ENCODE peak calls at places on chromosome 13, in four cellular contexts. One of them, this sample, is unnamed.

GRCh38 chr13:94481966-94482365 is 2.5 kb upstream of the DCT start:
- DNase-seq in brain microvascular endothelial cell: peak
- DNase-seq in BJ: no peak
- DNase-seq in breast epithelium: no peak
- DNase-seq in this sample: peak

GRCh38 chr13:44393391-44393790 is 19.8 kb downstream of the SERP2 start:
- DNase-seq in brain microvascular endothelial cell: no peak
- DNase-seq in BJ: no peak
- DNase-seq in breast epithelium: no peak
- DNase-seq in this sample: no peak

GRCh38 chr13:97121894-97122293 is 100.2 kb upstream of the MBNL2 start:
- DNase-seq in brain microvascular endothelial cell: peak
- DNase-seq in BJ: no peak
- DNase-seq in breast epithelium: no peak
- DNase-seq in this sample: no peak

GRCh38 chr13:95650691-95651090 is 6.2 kb upstream of the DZIP1 start:
- DNase-seq in brain microvascular endothelial cell: no peak
- DNase-seq in BJ: no peak
- DNase-seq in breast epithelium: no peak
- DNase-seq in this sample: no peak

GRCh38 chr13:98349731-98350305 is 172.7 kb upstream of the RNF113B start:
- DNase-seq in brain microvascular endothelial cell: no peak
- DNase-seq in BJ: no peak
- DNase-seq in breast epithelium: peak
- DNase-seq in this sample: no peak

GRCh38 chr13:68748038-68748437 is 1359.6 kb upstream of the ATXN8OS start:
- DNase-seq in brain microvascular endothelial cell: no peak
- DNase-seq in BJ: no peak
- DNase-seq in breast epithelium: no peak
- DNase-seq in this sample: no peak

GRCh38 chr13:52003551-52003950 is 7.7 kb downstream of the ATP7B start:
- DNase-seq in brain microvascular endothelial cell: no peak
- DNase-seq in BJ: no peak
- DNase-seq in breast epithelium: no peak
- DNase-seq in this sample: no peak

GRCh38 chr13:33249894-33250293 is 35.7 kb downstream of the STARD13 start:
- DNase-seq in brain microvascular endothelial cell: no peak
- DNase-seq in BJ: no peak
- DNase-seq in breast epithelium: no peak
- DNase-seq in this sample: no peak

GRCh38 chr13:33787051-33787591 is 30.8 kb upstream of the RFC3 start:
- DNase-seq in brain microvascular endothelial cell: no peak
- DNase-seq in BJ: peak
- DNase-seq in breast epithelium: no peak
- DNase-seq in this sample: no peak

GRCh38 chr13:41054212-41054877 is 7.0 kb upstream of the WBP4 start:
- DNase-seq in brain microvascular endothelial cell: peak
- DNase-seq in BJ: peak
- DNase-seq in breast epithelium: no peak
- DNase-seq in this sample: no peak

GRCh38 chr13:106262886-106263285 is 272.6 kb downstream of the EFNB2 start:
- DNase-seq in brain microvascular endothelial cell: no peak
- DNase-seq in BJ: no peak
- DNase-seq in breast epithelium: no peak
- DNase-seq in this sample: no peak

GRCh38 chr13:30409911-30410704 is 12.2 kb upstream of the UBE2L5 start:
- DNase-seq in brain microvascular endothelial cell: peak
- DNase-seq in BJ: no peak
- DNase-seq in breast epithelium: no peak
- DNase-seq in this sample: peak

DNA sequence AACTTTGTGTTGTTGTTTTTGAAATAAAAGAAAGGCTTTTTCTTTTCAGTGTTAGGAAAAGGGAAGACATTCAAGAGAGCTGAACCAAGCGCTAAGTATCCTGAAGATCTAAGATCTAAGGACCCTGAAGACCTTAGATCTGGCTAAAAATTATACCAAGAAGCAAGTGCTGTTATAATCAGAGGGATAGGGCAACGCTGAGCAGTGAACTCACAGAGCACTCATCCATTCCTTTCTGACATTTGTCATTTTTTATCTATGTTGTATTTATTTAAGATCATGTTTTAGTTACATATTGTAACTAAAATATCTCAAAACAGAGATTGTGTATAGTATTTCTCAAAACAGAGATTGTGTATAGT is 60.5 kb upstream of the FAM216B start:
- DNase-seq in brain microvascular endothelial cell: no peak
- DNase-seq in BJ: no peak
- DNase-seq in breast epithelium: no peak
- DNase-seq in this sample: no peak
- H3K4me3 ChIP-seq in brain microvascular endothelial cell: no peak
- H3K4me3 ChIP-seq in BJ: no peak
- H3K4me3 ChIP-seq in breast epithelium: no peak
- H3K4me3 ChIP-seq in this sample: no peak

GRCh38 chr13:111117289-111117688 is 2.2 kb downstream of the ARHGEF7 start:
- DNase-seq in brain microvascular endothelial cell: no peak
- DNase-seq in BJ: no peak
- DNase-seq in breast epithelium: no peak
- DNase-seq in this sample: no peak

GRCh38 chr13:111116830-111117229 is 1.7 kb downstream of the ARHGEF7 start:
- DNase-seq in brain microvascular endothelial cell: no peak
- DNase-seq in BJ: peak
- DNase-seq in breast epithelium: no peak
- DNase-seq in this sample: no peak

GRCh38 chr13:111115841-111116500 is 861 bp downstream of the ARHGEF7 start:
- DNase-seq in brain microvascular endothelial cell: peak
- DNase-seq in BJ: peak
- DNase-seq in breast epithelium: no peak
- DNase-seq in this sample: peak

GRCh38 chr13:111114362-111115050 is 604 bp upstream of the ARHGEF7 start:
- DNase-seq in brain microvascular endothelial cell: peak
- DNase-seq in BJ: no peak
- DNase-seq in breast epithelium: no peak
- DNase-seq in this sample: no peak

GRCh38 chr13:111115051-111115840 is at the start of gene ARHGEF7:
- DNase-seq in brain microvascular endothelial cell: no peak
- DNase-seq in BJ: no peak
- DNase-seq in breast epithelium: no peak
- DNase-seq in this sample: no peak
- H3K4me3 ChIP-seq in brain microvascular endothelial cell: peak
- H3K4me3 ChIP-seq in BJ: peak
- H3K4me3 ChIP-seq in breast epithelium: peak
- H3K4me3 ChIP-seq in this sample: peak

GRCh38 chr13:36750046-36750445 is 69.0 kb upstream of the RFXAP start:
- DNase-seq in brain microvascular endothelial cell: peak
- DNase-seq in BJ: no peak
- DNase-seq in breast epithelium: no peak
- DNase-seq in this sample: no peak
- H3K4me3 ChIP-seq in brain microvascular endothelial cell: no peak
- H3K4me3 ChIP-seq in BJ: no peak
- H3K4me3 ChIP-seq in breast epithelium: no peak
- H3K4me3 ChIP-seq in this sample: no peak

GRCh38 chr13:112531263-112531794 is 56.6 kb downstream of the TUBGCP3 start:
- DNase-seq in brain microvascular endothelial cell: no peak
- DNase-seq in BJ: no peak
- DNase-seq in breast epithelium: no peak
- DNase-seq in this sample: no peak
- H3K4me3 ChIP-seq in brain microvascular endothelial cell: no peak
- H3K4me3 ChIP-seq in BJ: no peak
- H3K4me3 ChIP-seq in breast epithelium: no peak
- H3K4me3 ChIP-seq in this sample: no peak

GRCh38 chr13:113902536-113902935 is 38.7 kb upstream of the GAS6 start:
- DNase-seq in brain microvascular endothelial cell: no peak
- DNase-seq in BJ: no peak
- DNase-seq in breast epithelium: no peak
- DNase-seq in this sample: no peak

GRCh38 chr13:113901231-113901630 is 37.4 kb upstream of the GAS6 start:
- DNase-seq in brain microvascular endothelial cell: no peak
- DNase-seq in BJ: no peak
- DNase-seq in breast epithelium: peak
- DNase-seq in this sample: no peak

GRCh38 chr13:113901642-113902041 is 37.8 kb upstream of the GAS6 start:
- DNase-seq in brain microvascular endothelial cell: no peak
- DNase-seq in BJ: no peak
- DNase-seq in breast epithelium: no peak
- DNase-seq in this sample: no peak

GRCh38 chr13:113898391-113898790 is 34.5 kb upstream of the GAS6 start:
- DNase-seq in brain microvascular endothelial cell: no peak
- DNase-seq in BJ: no peak
- DNase-seq in breast epithelium: peak
- DNase-seq in this sample: no peak

GRCh38 chr13:113900646-113901045 is 36.8 kb upstream of the GAS6 start:
- DNase-seq in brain microvascular endothelial cell: no peak
- DNase-seq in BJ: no peak
- DNase-seq in breast epithelium: no peak
- DNase-seq in this sample: no peak
- H3K4me3 ChIP-seq in brain microvascular endothelial cell: no peak
- H3K4me3 ChIP-seq in BJ: no peak
- H3K4me3 ChIP-seq in breast epithelium: no peak
- H3K4me3 ChIP-seq in this sample: no peak

GRCh38 chr13:113088691-113089020 is 16.9 kb upstream of the F7 start:
- DNase-seq in brain microvascular endothelial cell: no peak
- DNase-seq in BJ: no peak
- DNase-seq in breast epithelium: no peak
- DNase-seq in this sample: no peak
- H3K4me3 ChIP-seq in brain microvascular endothelial cell: no peak
- H3K4me3 ChIP-seq in BJ: no peak
- H3K4me3 ChIP-seq in breast epithelium: no peak
- H3K4me3 ChIP-seq in this sample: no peak

This sample was measured in skeletal muscle cell.